ENCODE peak calls at places on chromosomes 13 and 19, in five cellular contexts. Y is left lung, K is astrocyte, A is ovary, O is heart left ventricle. U is an unnamed sample.

GRCh38 chr13:67935655-67936054 is 705.5 kb upstream of the PCDH9 start:
- DNase-seq in A (no peak), O (no peak), Y (no peak), K (no peak), U (no peak)

GRCh38 chr19:54107876-54108490 is 5.3 kb downstream of the NDUFA3 start:
- DNase-seq in Y (no peak), A (no peak), K (no peak), O (peak), U (no peak)

GRCh38 chr13:25587581-25587980 is 215.8 kb downstream of the ATP8A2 start:
- DNase-seq in K (no peak), O (no peak), Y (no peak), A (no peak), U (no peak)

GRCh38 chr13:50428183-50428877 is 413.1 kb downstream of the KCNRG start:
- DNase-seq in K (no peak), O (no peak), Y (no peak), A (no peak), U (no peak)

GRCh38 chr13:46334423-46334822 is 52.6 kb downstream of the RUBCNL start:
- DNase-seq in K (no peak), Y (no peak), O (no peak), A (no peak), U (no peak)

GRCh38 chr13:112255550-112256120 is 120.5 kb upstream of the SPACA7 start:
- DNase-seq in Y (peak), O (no peak), A (no peak), K (no peak), U (no peak)

GRCh38 chr13:59790626-59791025 is 373.1 kb downstream of the DIAPH3 start:
- DNase-seq in O (no peak), Y (no peak), A (no peak), K (peak), U (no peak)

GRCh38 chr19:6947745-6948144 is 60.4 kb downstream of the ADGRE1 start:
- DNase-seq in O (no peak), K (peak), A (no peak), Y (no peak), U (peak)

GRCh38 chr13:81757348-81757950 is 1416.5 kb upstream of the SPRY2 start:
- DNase-seq in A (no peak), K (no peak), Y (no peak), O (no peak), U (no peak)

GRCh38 chr13:46578590-46578975 is 25.6 kb downstream of the LRCH1 start:
- DNase-seq in O (no peak), K (no peak), A (no peak), Y (no peak), U (no peak)

GRCh38 chr13:103066079-103066880 is at the start of gene SLC10A2:
- DNase-seq in A (no peak), O (no peak), Y (no peak), K (no peak), U (no peak)

GRCh38 chr19:9531933-9532332 is 6.5 kb downstream of the ZNF426 start:
- DNase-seq in K (no peak), A (no peak), O (no peak), Y (no peak), U (no peak)

GRCh38 chr13:27264181-27264580 is 6.4 kb upstream of the RASL11A start:
- DNase-seq in Y (no peak), K (peak), A (no peak), O (peak), U (peak)

GRCh38 chr13:87274209-87274819 is 396.9 kb upstream of the SLITRK5 start:
- DNase-seq in K (peak), O (no peak), A (no peak), Y (no peak), U (no peak)

GRCh38 chr19:3665681-3666544 is 34.4 kb downstream of the PIP5K1C start:
- DNase-seq in O (peak), K (no peak), A (peak), Y (peak), U (no peak)

GRCh38 chr19:4967738-4968461 is 1.0 kb upstream of the KDM4B start:
- DNase-seq in K (no peak), A (no peak), O (no peak), Y (no peak), U (no peak)

GRCh38 chr19:30646806-30647205 is 274.6 kb downstream of the ZNF536 start:
- DNase-seq in K (no peak), Y (no peak), O (no peak), A (no peak), U (no peak)

GRCh38 chr19:51129716-51130115 is 5.0 kb downstream of the SIGLEC9 start:
- DNase-seq in K (no peak), Y (no peak), A (no peak), O (no peak), U (no peak)

GRCh38 chr19:54121259-54121658 is 5.7 kb downstream of the PRPF31 start:
- DNase-seq in Y (no peak), A (no peak), O (no peak), K (no peak), U (no peak)

GRCh38 chr19:18470153-18470552 is 32.2 kb upstream of the ISYNA1 start:
- DNase-seq in A (no peak), Y (peak), O (no peak), K (no peak), U (no peak)

GRCh38 chr13:102277286-102277685 is 124.6 kb downstream of the FGF14 start:
- DNase-seq in K (no peak), A (no peak), Y (no peak), O (peak), U (no peak)

GRCh38 chr13:33366469-33367062 is 81.0 kb upstream of the STARD13 start:
- DNase-seq in O (no peak), A (no peak), Y (no peak), K (no peak), U (no peak)

GRCh38 chr13:27954406-27954851 is 14.7 kb downstream of the CDX2 start:
- DNase-seq in Y (peak), A (no peak), K (no peak), O (no peak), U (no peak)

GRCh38 chr13:113856716-113857065 is 7.2 kb downstream of the GAS6 start:
- DNase-seq in A (no peak), Y (peak), K (peak), O (peak), U (no peak)

GRCh38 chr19:44951179-44952159 is 3.7 kb upstream of the CLPTM1 start:
- DNase-seq in A (peak), Y (no peak), O (peak), K (peak), U (peak)

GRCh38 chr19:29505034-29505824 is 20.6 kb upstream of the VSTM2B start:
- DNase-seq in K (no peak), A (no peak), Y (peak), O (no peak), U (no peak)

GRCh38 chr13:44573071-44573470 is 3.1 kb downstream of the TSC22D1 start:
- DNase-seq in Y (no peak), A (no peak), O (no peak), K (no peak), U (no peak)

DNA sequence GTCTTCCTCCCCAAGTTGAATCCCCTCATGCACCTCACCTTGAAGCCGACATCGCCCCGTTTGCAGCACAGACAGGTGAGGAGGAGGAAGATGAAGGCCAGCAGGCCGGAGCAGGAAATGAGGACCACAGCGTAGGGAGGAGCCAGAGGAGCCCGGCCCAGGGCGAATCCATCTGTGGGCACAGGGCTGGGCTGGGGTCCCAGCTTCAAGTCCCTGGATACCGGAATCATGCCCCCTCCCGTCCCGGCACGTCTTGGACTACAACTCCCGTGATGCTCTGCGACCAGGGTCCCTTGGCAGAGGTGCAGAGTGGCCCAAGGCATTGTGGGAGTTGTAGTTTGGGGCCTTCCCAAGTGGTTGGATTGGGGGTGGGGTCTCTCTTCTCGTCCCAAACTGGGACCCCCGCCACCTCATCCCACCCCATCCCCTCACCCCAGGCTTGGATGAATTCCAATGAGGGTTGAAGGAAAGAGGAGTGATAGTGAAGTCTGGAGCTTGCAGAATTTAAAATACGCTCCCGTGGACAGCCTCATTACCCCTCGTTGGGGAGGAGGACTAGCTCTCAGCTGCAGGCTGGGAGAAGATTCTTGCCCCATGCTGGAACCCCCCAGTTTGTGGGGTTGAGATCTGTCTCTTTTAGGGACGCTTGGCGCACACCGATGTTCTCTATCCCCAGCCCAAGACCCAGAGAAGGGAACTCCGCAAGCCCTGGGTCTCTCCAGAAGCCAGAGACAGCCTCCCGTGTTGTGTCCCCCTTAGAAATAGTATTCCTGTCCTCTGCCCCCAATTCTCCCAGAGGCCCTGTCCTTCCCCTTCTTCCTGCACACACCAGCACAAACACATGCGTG is 990 bp downstream of the LMTK3 start:
- DNase-seq in K (peak), Y (no peak), O (peak), A (peak), U (no peak)
- H3K4me3 ChIP-seq in K (no peak), Y (no peak), O (peak), A (no peak), U (no peak)

GRCh38 chr19:46635920-46636761 is at the start of gene GNG8:
- DNase-seq in A (no peak), Y (no peak), K (no peak), O (no peak), U (no peak)
- H3K4me3 ChIP-seq in A (no peak), Y (no peak), K (no peak), O (no peak), U (no peak)

GRCh38 chr13:78897200-78897599 is 238.2 kb upstream of the OBI1 start:
- DNase-seq in Y (no peak), A (no peak), O (no peak), K (no peak), U (no peak)
- H3K4me3 ChIP-seq in Y (no peak), A (no peak), O (no peak), K (no peak), U (no peak)

GRCh38 chr13:41597348-41598041 is 140.1 kb downstream of the RGCC start:
- DNase-seq in A (no peak), Y (no peak), K (peak), O (no peak), U (no peak)
- H3K4me3 ChIP-seq in A (no peak), Y (no peak), K (no peak), O (no peak), U (no peak)

GRCh38 chr13:109402976-109403375 is 383.4 kb downstream of the IRS2 start:
- DNase-seq in A (no peak), O (no peak), K (no peak), Y (no peak), U (no peak)
- H3K4me3 ChIP-seq in A (no peak), O (no peak), K (no peak), Y (no peak), U (no peak)

GRCh38 chr19:10797541-10798256 is 38.3 kb downstream of the TMED1 start:
- DNase-seq in O (no peak), K (no peak), Y (no peak), A (no peak), U (no peak)
- H3K4me3 ChIP-seq in O (no peak), K (no peak), Y (no peak), A (no peak), U (no peak)

GRCh38 chr19:11257827-11258380 is 4.4 kb downstream of the DOCK6 start:
- DNase-seq in A (no peak), O (no peak), Y (no peak), K (no peak), U (no peak)

GRCh38 chr19:11261431-11261901 is 858 bp downstream of the DOCK6 start:
- DNase-seq in K (no peak), A (peak), O (no peak), Y (no peak), U (no peak)

GRCh38 chr19:11261902-11262839 is at the start of gene DOCK6:
- DNase-seq in K (no peak), Y (peak), O (peak), A (peak), U (no peak)

GRCh38 chr19:11263726-11264125 is 1.4 kb upstream of the DOCK6 start:
- DNase-seq in A (no peak), Y (no peak), O (no peak), K (no peak), U (no peak)

DNA sequence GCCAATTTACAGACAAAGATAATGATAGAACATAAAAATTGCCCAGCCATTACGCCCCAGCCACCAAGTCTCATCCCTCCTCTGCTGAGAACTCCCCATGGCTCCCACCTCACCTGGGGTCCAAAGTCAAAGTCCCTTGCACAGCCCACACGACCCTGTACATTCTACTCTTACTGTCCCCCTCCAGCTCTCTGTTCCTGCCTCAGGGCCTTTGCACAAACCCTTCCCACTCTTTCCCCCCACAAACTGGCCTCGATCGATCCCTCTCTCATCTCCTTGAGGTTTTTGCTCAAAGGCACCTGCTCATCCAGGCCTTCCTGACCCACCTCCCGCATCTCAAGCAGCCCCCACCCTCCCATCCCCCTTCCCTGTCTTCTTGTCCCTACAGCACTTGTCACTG is 1.3 kb downstream of the DOCK6 start:
- DNase-seq in K (no peak), O (no peak), Y (no peak), A (no peak), U (no peak)
- H3K4me3 ChIP-seq in K (no peak), O (peak), Y (no peak), A (no peak), U (peak)

DNA sequence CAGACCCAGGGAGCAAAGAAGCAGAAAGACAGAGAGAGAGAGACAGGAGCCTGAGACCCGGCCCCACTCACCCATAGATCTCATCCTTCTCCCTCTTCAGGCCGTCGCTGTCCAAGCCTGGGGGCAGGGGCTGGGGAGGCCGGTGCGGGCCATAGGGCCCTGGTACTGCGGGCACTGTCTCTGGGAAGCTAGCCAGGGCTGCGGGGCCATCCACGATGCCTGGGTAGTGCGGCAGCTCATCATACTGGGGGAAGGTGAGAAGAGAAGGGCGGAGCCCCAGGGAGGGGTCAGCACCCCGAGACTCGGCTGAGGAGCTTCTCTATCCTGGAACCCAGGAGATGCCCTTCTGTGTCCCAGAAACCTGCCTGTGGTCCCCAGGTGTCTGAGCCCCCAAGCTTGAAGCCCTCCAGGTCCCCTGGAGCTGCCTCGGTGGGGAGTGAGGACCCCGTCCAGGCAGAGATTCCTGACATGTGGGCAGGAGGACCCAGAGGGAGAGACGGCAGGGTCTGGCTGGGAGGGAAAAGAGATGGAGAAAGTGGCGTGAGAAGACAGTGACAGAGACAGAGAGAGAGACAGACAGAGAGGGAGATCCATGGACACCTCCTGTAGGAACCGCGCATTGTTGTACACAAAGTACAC is 2.1 kb downstream of the MEIS3 start:
- DNase-seq in Y (no peak), K (no peak), A (no peak), O (no peak), U (no peak)
- H3K4me3 ChIP-seq in Y (no peak), K (no peak), A (no peak), O (no peak), U (no peak)